ENCODE peak calls at places on chromosomes 12 and 14, in eight cellular contexts. One of them, this sample, is unnamed.

GRCh38 chr12:27610380-27610779 is 85.9 kb upstream of the REP15 start:
- DNase-seq in nucleus accumbens: no peak
- DNase-seq in heart right ventricle: no peak
- DNase-seq in dorsolateral prefrontal cortex: no peak
- DNase-seq in activated naive CD8-positive, alpha-beta T cell treated with anti-CD3 and anti-CD28 coated beads, Interleukin-2, amount 50 U/mL, for 16 hours: no peak
- DNase-seq in activated T-cell treated with anti-CD3 and anti-CD28 coated beads for 4 hours: no peak
- DNase-seq in prostate gland: peak; percentile 79
- DNase-seq in mesendoderm: no peak
- DNase-seq in this sample: no peak

GRCh38 chr12:53789570-53789969 is 37.8 kb upstream of the CISTR start:
- DNase-seq in dorsolateral prefrontal cortex: no peak
- DNase-seq in activated naive CD8-positive, alpha-beta T cell treated with anti-CD3 and anti-CD28 coated beads, Interleukin-2, amount 50 U/mL, for 16 hours: no peak
- DNase-seq in heart right ventricle: no peak
- DNase-seq in prostate gland: no peak
- DNase-seq in nucleus accumbens: no peak
- DNase-seq in activated T-cell treated with anti-CD3 and anti-CD28 coated beads for 4 hours: no peak
- DNase-seq in mesendoderm: no peak
- DNase-seq in this sample: no peak

GRCh38 chr12:113298861-113299545 is 35.9 kb downstream of the SLC8B1 start:
- DNase-seq in heart right ventricle: peak; percentile 83
- DNase-seq in nucleus accumbens: peak; percentile 40
- DNase-seq in mesendoderm: no peak
- DNase-seq in activated T-cell treated with anti-CD3 and anti-CD28 coated beads for 4 hours: no peak
- DNase-seq in prostate gland: no peak
- DNase-seq in activated naive CD8-positive, alpha-beta T cell treated with anti-CD3 and anti-CD28 coated beads, Interleukin-2, amount 50 U/mL, for 16 hours: no peak
- DNase-seq in dorsolateral prefrontal cortex: peak; percentile 58
- DNase-seq in this sample: no peak

GRCh38 chr12:111759991-111760390 is 6.7 kb upstream of the ALDH2 start:
- DNase-seq in activated naive CD8-positive, alpha-beta T cell treated with anti-CD3 and anti-CD28 coated beads, Interleukin-2, amount 50 U/mL, for 16 hours: no peak
- DNase-seq in activated T-cell treated with anti-CD3 and anti-CD28 coated beads for 4 hours: no peak
- DNase-seq in heart right ventricle: no peak
- DNase-seq in dorsolateral prefrontal cortex: no peak
- DNase-seq in mesendoderm: no peak
- DNase-seq in nucleus accumbens: no peak
- DNase-seq in prostate gland: no peak
- DNase-seq in this sample: no peak

GRCh38 chr14:30569216-30569902 is 10.4 kb downstream of the G2E3 start:
- DNase-seq in nucleus accumbens: no peak
- DNase-seq in activated naive CD8-positive, alpha-beta T cell treated with anti-CD3 and anti-CD28 coated beads, Interleukin-2, amount 50 U/mL, for 16 hours: no peak
- DNase-seq in heart right ventricle: no peak
- DNase-seq in activated T-cell treated with anti-CD3 and anti-CD28 coated beads for 4 hours: no peak
- DNase-seq in prostate gland: no peak
- DNase-seq in dorsolateral prefrontal cortex: no peak
- DNase-seq in mesendoderm: peak; percentile 72
- DNase-seq in this sample: no peak

GRCh38 chr12:92363295-92364146 is 217.9 kb upstream of the BTG1 start:
- DNase-seq in dorsolateral prefrontal cortex: no peak
- DNase-seq in heart right ventricle: peak; percentile 36
- DNase-seq in mesendoderm: peak; percentile 16
- DNase-seq in activated naive CD8-positive, alpha-beta T cell treated with anti-CD3 and anti-CD28 coated beads, Interleukin-2, amount 50 U/mL, for 16 hours: no peak
- DNase-seq in prostate gland: no peak
- DNase-seq in nucleus accumbens: peak; percentile 34
- DNase-seq in activated T-cell treated with anti-CD3 and anti-CD28 coated beads for 4 hours: peak; percentile 29
- DNase-seq in this sample: no peak

GRCh38 chr12:52182898-52183543 is 8.8 kb downstream of the KRT80 start:
- DNase-seq in nucleus accumbens: no peak
- DNase-seq in activated T-cell treated with anti-CD3 and anti-CD28 coated beads for 4 hours: no peak
- DNase-seq in heart right ventricle: no peak
- DNase-seq in activated naive CD8-positive, alpha-beta T cell treated with anti-CD3 and anti-CD28 coated beads, Interleukin-2, amount 50 U/mL, for 16 hours: no peak
- DNase-seq in mesendoderm: peak; percentile 79
- DNase-seq in dorsolateral prefrontal cortex: no peak
- DNase-seq in prostate gland: no peak
- DNase-seq in this sample: no peak

GRCh38 chr14:89303452-89304435 is 113.3 kb downstream of the FOXN3 start:
- DNase-seq in prostate gland: peak; percentile 59
- DNase-seq in nucleus accumbens: peak; percentile 14
- DNase-seq in mesendoderm: peak; percentile 80
- DNase-seq in dorsolateral prefrontal cortex: peak; percentile 60
- DNase-seq in activated T-cell treated with anti-CD3 and anti-CD28 coated beads for 4 hours: no peak
- DNase-seq in activated naive CD8-positive, alpha-beta T cell treated with anti-CD3 and anti-CD28 coated beads, Interleukin-2, amount 50 U/mL, for 16 hours: no peak
- DNase-seq in heart right ventricle: peak; percentile 29
- DNase-seq in this sample: peak; percentile 16

GRCh38 chr12:123966596-123966995 is 6.0 kb downstream of the CCDC92 start:
- DNase-seq in heart right ventricle: no peak
- DNase-seq in mesendoderm: no peak
- DNase-seq in prostate gland: no peak
- DNase-seq in activated naive CD8-positive, alpha-beta T cell treated with anti-CD3 and anti-CD28 coated beads, Interleukin-2, amount 50 U/mL, for 16 hours: no peak
- DNase-seq in dorsolateral prefrontal cortex: no peak
- DNase-seq in nucleus accumbens: no peak
- DNase-seq in activated T-cell treated with anti-CD3 and anti-CD28 coated beads for 4 hours: no peak
- DNase-seq in this sample: no peak

GRCh38 chr12:115946867-115947695 is 330.4 kb downstream of the MED13L start:
- DNase-seq in activated T-cell treated with anti-CD3 and anti-CD28 coated beads for 4 hours: no peak
- DNase-seq in dorsolateral prefrontal cortex: no peak
- DNase-seq in activated naive CD8-positive, alpha-beta T cell treated with anti-CD3 and anti-CD28 coated beads, Interleukin-2, amount 50 U/mL, for 16 hours: no peak
- DNase-seq in mesendoderm: peak; percentile 17
- DNase-seq in nucleus accumbens: no peak
- DNase-seq in heart right ventricle: no peak
- DNase-seq in prostate gland: no peak
- DNase-seq in this sample: no peak

GRCh38 chr12:46557539-46558373 is 185.2 kb upstream of the SLC38A2 start:
- DNase-seq in prostate gland: no peak
- DNase-seq in mesendoderm: no peak
- DNase-seq in activated naive CD8-positive, alpha-beta T cell treated with anti-CD3 and anti-CD28 coated beads, Interleukin-2, amount 50 U/mL, for 16 hours: no peak
- DNase-seq in dorsolateral prefrontal cortex: no peak
- DNase-seq in nucleus accumbens: no peak
- DNase-seq in activated T-cell treated with anti-CD3 and anti-CD28 coated beads for 4 hours: no peak
- DNase-seq in heart right ventricle: no peak
- DNase-seq in this sample: no peak

This sample was measured in RWPE1.